ENCODE peak calls at places on chromosomes 5 and 9, in four cellular contexts. One of them, this sample, is unnamed.

GRCh38 chr5:124746916-124747769 is 704 bp upstream of the ZNF608 start:
- DNase-seq in lower leg skin: peak
- DNase-seq in body of pancreas: peak
- DNase-seq in GM12892: no peak
- DNase-seq in this sample: no peak

GRCh38 chr5:133245191-133246052 is 193.6 kb downstream of the HSPA4 start:
- DNase-seq in lower leg skin: peak
- DNase-seq in body of pancreas: no peak
- DNase-seq in GM12892: no peak
- DNase-seq in this sample: peak

GRCh38 chr5:125595095-125595494 is 828.1 kb upstream of the GRAMD2B start:
- DNase-seq in lower leg skin: no peak
- DNase-seq in body of pancreas: peak
- DNase-seq in GM12892: no peak
- DNase-seq in this sample: no peak

GRCh38 chr5:68652507-68652906 is 437.0 kb downstream of the PIK3R1 start:
- DNase-seq in lower leg skin: peak
- DNase-seq in body of pancreas: peak
- DNase-seq in GM12892: no peak
- DNase-seq in this sample: no peak

GRCh38 chr9:1253098-1253979 is 203.2 kb downstream of the DMRT2 start:
- DNase-seq in lower leg skin: no peak
- DNase-seq in body of pancreas: no peak
- DNase-seq in GM12892: no peak
- DNase-seq in this sample: no peak

GRCh38 chr5:125232779-125233230 is 486.4 kb upstream of the ZNF608 start:
- DNase-seq in lower leg skin: peak
- DNase-seq in body of pancreas: peak
- DNase-seq in GM12892: no peak
- DNase-seq in this sample: no peak

GRCh38 chr5:64872044-64872443 is 103.3 kb downstream of the CWC27 start:
- DNase-seq in lower leg skin: no peak
- DNase-seq in body of pancreas: no peak
- DNase-seq in GM12892: no peak
- DNase-seq in this sample: peak

GRCh38 chr5:35788724-35789123 is 68.0 kb upstream of the IL7R start:
- DNase-seq in lower leg skin: no peak
- DNase-seq in body of pancreas: no peak
- DNase-seq in GM12892: no peak
- DNase-seq in this sample: no peak

GRCh38 chr5:2742921-2743679 is 8.4 kb downstream of the IRX2 start:
- DNase-seq in lower leg skin: peak
- DNase-seq in body of pancreas: no peak
- DNase-seq in GM12892: no peak
- DNase-seq in this sample: no peak

GRCh38 chr5:141486091-141486490 is 1.3 kb downstream of the PCDHGC4 start:
- DNase-seq in lower leg skin: no peak
- DNase-seq in body of pancreas: no peak
- DNase-seq in GM12892: no peak
- DNase-seq in this sample: no peak

GRCh38 chr9:37943329-37944265 is 39.7 kb upstream of the SLC25A51 start:
- DNase-seq in lower leg skin: no peak
- DNase-seq in body of pancreas: no peak
- DNase-seq in GM12892: no peak
- DNase-seq in this sample: peak

GRCh38 chr9:36263662-36264061 is 5.4 kb upstream of the GNE start:
- DNase-seq in lower leg skin: no peak
- DNase-seq in body of pancreas: no peak
- DNase-seq in GM12892: no peak
- DNase-seq in this sample: no peak

DNA sequence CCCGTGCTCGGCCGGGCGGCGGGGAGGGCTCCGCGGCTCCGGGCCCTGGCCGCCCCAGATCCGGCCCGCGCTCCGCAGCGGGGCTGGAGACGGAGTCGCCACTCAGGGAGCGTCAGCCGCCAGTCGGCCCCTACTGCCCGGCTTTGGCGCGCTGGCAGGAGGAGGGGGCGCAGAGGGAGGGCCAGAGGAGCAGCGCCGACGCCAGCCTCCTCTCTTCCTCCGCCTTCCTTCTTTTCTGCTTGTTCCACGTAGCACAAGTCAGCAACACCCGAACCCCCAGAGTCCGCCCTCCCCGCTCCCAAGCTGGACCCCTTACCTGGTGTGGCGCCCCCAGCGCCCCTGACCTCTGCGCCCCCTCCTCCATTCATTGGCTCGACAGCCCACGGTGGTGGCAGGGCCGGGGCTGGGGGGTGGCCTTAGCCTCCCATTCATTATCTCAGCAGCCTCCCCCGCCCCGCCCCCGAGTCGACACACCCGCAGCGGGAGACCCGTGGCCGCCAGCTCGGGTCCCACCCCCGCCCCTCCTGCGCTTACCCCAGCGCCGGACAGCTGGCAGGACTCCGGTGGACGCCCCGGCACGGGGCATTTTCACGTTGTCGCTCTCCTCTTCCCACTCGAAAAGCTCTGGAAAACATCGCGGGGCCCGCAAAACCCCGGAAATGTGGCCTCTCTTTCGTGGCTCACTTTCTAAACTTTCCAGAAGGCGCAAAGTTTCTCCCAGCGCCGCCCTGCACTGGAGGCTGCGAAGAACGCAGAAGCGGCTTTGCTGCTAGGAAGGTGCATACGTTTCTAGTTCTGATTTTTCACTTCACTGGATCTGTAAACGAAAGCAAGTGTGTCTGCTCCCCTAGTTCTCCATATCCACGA is at the start of gene LPAR1:
- DNase-seq in lower leg skin: peak
- DNase-seq in body of pancreas: peak
- DNase-seq in GM12892: peak
- DNase-seq in this sample: peak
- TF ChIP-seq POLR2A in lower leg skin: no peak
- TF ChIP-seq POLR2A in body of pancreas: peak
- TF ChIP-seq POLR2A in GM12892: no peak
- TF ChIP-seq POLR2A in this sample: no peak

GRCh38 chr5:138352722-138353549 is 451 bp downstream of the KDM3B start:
- DNase-seq in lower leg skin: peak
- DNase-seq in body of pancreas: peak
- DNase-seq in GM12892: peak
- DNase-seq in this sample: no peak
- TF ChIP-seq POLR2A in lower leg skin: no peak
- TF ChIP-seq POLR2A in body of pancreas: peak
- TF ChIP-seq POLR2A in GM12892: no peak
- TF ChIP-seq POLR2A in this sample: peak

GRCh38 chr5:123156577-123157296 is 67.7 kb downstream of the PRDM6 start:
- DNase-seq in lower leg skin: no peak
- DNase-seq in body of pancreas: no peak
- DNase-seq in GM12892: no peak
- DNase-seq in this sample: no peak

GRCh38 chr5:123151227-123151951 is 62.3 kb downstream of the PRDM6 start:
- DNase-seq in lower leg skin: no peak
- DNase-seq in body of pancreas: no peak
- DNase-seq in GM12892: no peak
- DNase-seq in this sample: no peak

GRCh38 chr5:123154857-123155467 is 65.9 kb downstream of the PRDM6 start:
- DNase-seq in lower leg skin: no peak
- DNase-seq in body of pancreas: no peak
- DNase-seq in GM12892: no peak
- DNase-seq in this sample: no peak

GRCh38 chr5:123157797-123158528 is 68.9 kb downstream of the PRDM6 start:
- DNase-seq in lower leg skin: no peak
- DNase-seq in body of pancreas: no peak
- DNase-seq in GM12892: no peak
- DNase-seq in this sample: no peak

GRCh38 chr5:123155511-123155923 is 66.5 kb downstream of the PRDM6 start:
- DNase-seq in lower leg skin: no peak
- DNase-seq in body of pancreas: no peak
- DNase-seq in GM12892: no peak
- DNase-seq in this sample: no peak
- TF ChIP-seq POLR2A in lower leg skin: no peak
- TF ChIP-seq POLR2A in body of pancreas: no peak
- TF ChIP-seq POLR2A in GM12892: no peak
- TF ChIP-seq POLR2A in this sample: no peak

GRCh38 chr5:149854881-149855280 is 89.7 kb downstream of the PDE6A start:
- DNase-seq in lower leg skin: no peak
- DNase-seq in body of pancreas: no peak
- DNase-seq in GM12892: no peak
- DNase-seq in this sample: no peak

GRCh38 chr5:149855371-149855770 is 89.2 kb downstream of the PDE6A start:
- DNase-seq in lower leg skin: no peak
- DNase-seq in body of pancreas: no peak
- DNase-seq in GM12892: no peak
- DNase-seq in this sample: no peak

GRCh38 chr5:149853701-149854100 is 90.9 kb downstream of the PDE6A start:
- DNase-seq in lower leg skin: no peak
- DNase-seq in body of pancreas: no peak
- DNase-seq in GM12892: no peak
- DNase-seq in this sample: no peak

GRCh38 chr5:149860801-149861322 is 83.7 kb downstream of the PDE6A start:
- DNase-seq in lower leg skin: no peak
- DNase-seq in body of pancreas: no peak
- DNase-seq in GM12892: peak
- DNase-seq in this sample: peak

GRCh38 chr5:149857499-149857898 is 87.1 kb downstream of the PDE6A start:
- DNase-seq in lower leg skin: peak
- DNase-seq in body of pancreas: peak
- DNase-seq in GM12892: no peak
- DNase-seq in this sample: peak
- TF ChIP-seq POLR2A in lower leg skin: no peak
- TF ChIP-seq POLR2A in body of pancreas: peak
- TF ChIP-seq POLR2A in GM12892: no peak
- TF ChIP-seq POLR2A in this sample: no peak

GRCh38 chr9:127770905-127771569 is 7.4 kb downstream of the SH2D3C start:
- DNase-seq in lower leg skin: peak
- DNase-seq in body of pancreas: peak
- DNase-seq in GM12892: peak
- DNase-seq in this sample: peak
- TF ChIP-seq POLR2A in lower leg skin: no peak
- TF ChIP-seq POLR2A in body of pancreas: peak
- TF ChIP-seq POLR2A in GM12892: no peak
- TF ChIP-seq POLR2A in this sample: peak

This sample was measured in H54.